ENCODE peak calls at places on chromosomes 12 and 14, in seven cellular contexts. C, H, I, G, S, X and P are unnamed samples.

GRCh38 chr12:58920956-58921861 is 905 bp upstream of the LRIG3 start:
- DNase-seq in C (no peak), H (no peak), S (no peak), I (no peak), X (no peak), G (no peak), P (no peak)

GRCh38 chr14:74424606-74425005 is 1.4 kb downstream of the SYNDIG1L start:
- DNase-seq in I (no peak), S (no peak), X (no peak), H (no peak), G (no peak), C (no peak), P (no peak)

GRCh38 chr14:22084393-22085281 is 411.0 kb upstream of the OR4E1 start:
- DNase-seq in S (peak), G (peak), X (no peak), I (no peak), C (peak), H (peak), P (peak)

GRCh38 chr12:87599459-87599858 is 429.7 kb downstream of the C12orf50 start:
- DNase-seq in C (no peak), I (no peak), S (no peak), G (no peak), H (no peak), X (no peak), P (no peak)

GRCh38 chr12:122028165-122028591 is 6.5 kb downstream of the BCL7A start:
- DNase-seq in I (no peak), C (no peak), S (no peak), G (no peak), H (no peak), X (no peak), P (no peak)

GRCh38 chr12:116233669-116234068 is 43.8 kb downstream of the MED13L start:
- DNase-seq in S (no peak), X (no peak), H (no peak), C (no peak), G (no peak), I (no peak), P (no peak)

GRCh38 chr12:27580561-27581330 is 56.7 kb downstream of the PPFIBP1 start:
- DNase-seq in S (no peak), G (no peak), X (no peak), C (no peak), H (no peak), I (no peak), P (no peak)

GRCh38 chr14:76413962-76414665 is 38.2 kb downstream of the ESRRB start:
- DNase-seq in H (no peak), G (no peak), X (no peak), C (no peak), I (no peak), S (no peak), P (no peak)

GRCh38 chr12:95634622-95635621 is 83.6 kb upstream of the USP44 start:
- DNase-seq in X (no peak), I (no peak), C (peak), S (no peak), H (no peak), G (no peak), P (no peak)

GRCh38 chr12:103523771-103524170 is 28.0 kb upstream of the C12orf42 start:
- DNase-seq in X (no peak), S (no peak), H (no peak), C (no peak), I (no peak), G (no peak), P (peak)

GRCh38 chr12:122471324-122472226 is 29.2 kb downstream of the ZCCHC8 start:
- DNase-seq in G (peak), I (no peak), H (peak), C (peak), S (peak), X (no peak), P (peak)

GRCh38 chr14:99752486-99753121 is 40.6 kb upstream of the EML1 start:
- DNase-seq in H (no peak), C (peak), G (no peak), S (no peak), I (no peak), X (no peak), P (no peak)

GRCh38 chr14:70555890-70556289 is 21.1 kb upstream of the ADAM20 start:
- DNase-seq in I (peak), G (no peak), S (no peak), C (peak), H (no peak), X (no peak), P (no peak)

GRCh38 chr14:79318371-79318770 is 892.9 kb downstream of the DIO2 start:
- DNase-seq in H (no peak), G (no peak), S (no peak), C (peak), X (no peak), I (no peak), P (no peak)

GRCh38 chr12:42810006-42810405 is 220.5 kb upstream of the PRICKLE1 start:
- DNase-seq in X (no peak), C (peak), G (no peak), S (peak), H (no peak), I (no peak), P (no peak)

GRCh38 chr12:100348657-100349454 is 8.0 kb upstream of the SLC17A8 start:
- DNase-seq in H (no peak), S (no peak), C (peak), I (no peak), G (no peak), X (no peak), P (peak)

GRCh38 chr14:103697601-103698379 is 17.5 kb downstream of the XRCC3 start:
- DNase-seq in I (no peak), G (no peak), X (no peak), S (no peak), H (no peak), C (no peak), P (no peak)

GRCh38 chr14:21055473-21056117 is 2.0 kb upstream of the RNASE8 start:
- DNase-seq in S (no peak), G (no peak), H (no peak), X (no peak), I (no peak), C (no peak), P (no peak)

GRCh38 chr12:103647267-103647666 is 60.2 kb downstream of the STAB2 start:
- DNase-seq in S (no peak), I (no peak), G (no peak), C (peak), X (no peak), H (no peak), P (peak)

GRCh38 chr14:106286697-106287290 is 760.4 kb downstream of the TMEM121 start:
- DNase-seq in I (no peak), H (peak), C (no peak), X (no peak), G (no peak), S (no peak), P (no peak)

GRCh38 chr14:73726025-73726961 is 12.1 kb upstream of the PNMA1 start:
- DNase-seq in H (no peak), S (no peak), X (no peak), G (no peak), C (no peak), I (no peak), P (no peak)

GRCh38 chr12:85657251-85657650 is 179.0 kb downstream of the RASSF9 start:
- DNase-seq in H (no peak), I (no peak), C (no peak), S (no peak), X (no peak), G (no peak), P (no peak)

GRCh38 chr12:130938186-130938585 is 15.5 kb upstream of the ADGRD1 start:
- DNase-seq in G (no peak), H (no peak), S (no peak), I (no peak), C (no peak), X (no peak), P (no peak)

GRCh38 chr14:68965261-68965761 is 13.8 kb downstream of the ACTN1 start:
- DNase-seq in I (no peak), G (no peak), H (no peak), X (no peak), S (no peak), C (no peak), P (no peak)

GRCh38 chr12:48003226-48004038 is 844 bp downstream of the COL2A1 start:
- DNase-seq in S (no peak), I (no peak), C (peak), G (no peak), H (peak), X (no peak), P (no peak)

GRCh38 chr12:103884316-103884715 is 43.3 kb upstream of the NT5DC3 start:
- DNase-seq in X (no peak), S (no peak), I (no peak), C (peak), G (no peak), H (peak), P (peak)

GRCh38 chr12:42935756-42936155 is 346.2 kb upstream of the PRICKLE1 start:
- DNase-seq in G (no peak), H (no peak), C (peak), S (no peak), I (no peak), X (no peak), P (no peak)

GRCh38 chr14:103828315-103828967 is 18.9 kb downstream of the PPP1R13B start:
- DNase-seq in C (no peak), S (no peak), G (no peak), X (no peak), I (peak), H (no peak), P (no peak)